ENCODE peak calls at places on chromosomes 16 and 17, in four cellular contexts. S, N, I and U are unnamed samples.
A peak's percentile ranks its signal among the peaks of the same experiment; 100 is the strongest.

GRCh38 chr16:59591480-59591879 is 857.4 kb upstream of the GOT2 start:
- DNase-seq in N (no peak), I (no peak), S (no peak), U (no peak)

GRCh38 chr16:68995011-68995504 is 110.4 kb upstream of the HAS3 start:
- DNase-seq in N (no peak), S (peak; percentile 80), I (peak; percentile 38), U (peak; percentile 8)

GRCh38 chr17:47618416-47618815 is 31.3 kb upstream of the KPNB1 start:
- DNase-seq in S (peak; percentile 23), N (no peak), I (no peak), U (no peak)

GRCh38 chr17:72126575-72127486 is 6.0 kb downstream of the SOX9 start:
- DNase-seq in N (peak; percentile 47), I (no peak), S (peak; percentile 91), U (no peak)

GRCh38 chr17:82790391-82790790 is 38.5 kb downstream of the TBCD start:
- DNase-seq in S (no peak), I (no peak), N (no peak), U (no peak)

GRCh38 chr17:21376835-21377690 is 906 bp downstream of the KCNJ12 start:
- DNase-seq in I (no peak), N (no peak), S (no peak), U (no peak)

GRCh38 chr17:70313450-70313849 is 144.1 kb downstream of the KCNJ2 start:
- DNase-seq in I (no peak), S (no peak), N (no peak), U (no peak)

GRCh38 chr16:81908466-81909230 is 102.6 kb downstream of the SDR42E1 start:
- DNase-seq in S (no peak), I (no peak), N (no peak), U (no peak)

GRCh38 chr17:1948517-1948825 is 76.7 kb downstream of the RTN4RL1 start:
- DNase-seq in N (no peak), S (no peak), I (no peak), U (no peak)

GRCh38 chr17:47902039-47902744 is 6.2 kb downstream of the SP2 start:
- DNase-seq in S (no peak), I (no peak), N (no peak), U (no peak)

GRCh38 chr16:30374538-30374937 is at the start of gene MYL11:
- DNase-seq in I (no peak), N (no peak), S (no peak), U (no peak)

GRCh38 chr16:24253192-24253591 is 2.9 kb upstream of the CACNG3 start:
- DNase-seq in I (no peak), N (peak; percentile 22), S (peak; percentile 34), U (peak; percentile 13)

DNA sequence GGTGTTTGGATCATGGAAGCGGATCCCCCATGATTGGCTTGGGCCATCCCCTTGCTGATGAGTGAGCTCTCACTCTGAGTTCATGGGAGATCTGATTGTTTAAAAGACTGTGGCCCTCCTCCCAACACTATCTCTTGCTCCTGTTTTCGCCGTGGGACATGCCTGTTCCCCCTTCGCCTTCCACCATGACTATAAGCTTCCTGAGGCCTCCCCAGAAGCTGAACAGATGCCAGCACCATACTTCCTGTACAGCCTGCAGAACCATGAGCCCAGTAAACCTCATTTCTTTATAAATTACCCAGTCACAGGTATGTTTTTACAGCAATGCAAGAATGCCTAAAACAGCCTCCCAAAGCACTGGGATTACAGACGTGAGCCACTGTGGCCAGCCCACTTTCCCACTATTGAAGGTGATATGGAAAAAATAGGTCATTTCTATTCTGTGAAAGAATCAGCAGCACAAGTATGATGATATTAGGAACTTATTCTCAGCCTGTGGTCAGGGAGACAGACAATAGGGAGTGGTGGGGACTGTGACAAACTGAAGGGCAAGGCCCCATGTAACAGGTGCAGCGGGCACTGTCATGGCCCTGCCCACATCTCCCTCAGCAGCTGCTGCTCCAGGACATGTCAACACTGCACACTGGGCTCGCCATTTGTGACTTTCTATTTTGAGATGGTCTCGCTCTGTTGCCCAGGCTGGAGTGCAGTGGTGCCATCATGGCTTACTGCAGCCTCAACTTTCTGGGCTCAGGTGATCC is 33.7 kb upstream of the LITAF start:
- DNase-seq in S (no peak), N (no peak), I (no peak), U (no peak)
- H3K4me3 ChIP-seq in S (no peak overlapping the region), N (no peak overlapping the region), I (no peak overlapping the region), U (no peak overlapping the region)

GRCh38 chr16:4379001-4379688 is 7.5 kb downstream of the VASN start:
- DNase-seq in N (peak; percentile 22), S (no peak), I (no peak), U (no peak)

GRCh38 chr16:4378202-4378666 is 6.6 kb downstream of the VASN start:
- DNase-seq in I (no peak), N (peak; percentile 19), S (no peak), U (no peak)

GRCh38 chr16:4376820-4377572 is 5.3 kb downstream of the VASN start:
- DNase-seq in N (peak; percentile 18), S (no peak), I (no peak), U (no peak)

GRCh38 chr16:4376126-4376819 is 4.6 kb downstream of the VASN start:
- DNase-seq in N (peak; percentile 97), S (no peak), I (no peak), U (peak; percentile 43)

DNA sequence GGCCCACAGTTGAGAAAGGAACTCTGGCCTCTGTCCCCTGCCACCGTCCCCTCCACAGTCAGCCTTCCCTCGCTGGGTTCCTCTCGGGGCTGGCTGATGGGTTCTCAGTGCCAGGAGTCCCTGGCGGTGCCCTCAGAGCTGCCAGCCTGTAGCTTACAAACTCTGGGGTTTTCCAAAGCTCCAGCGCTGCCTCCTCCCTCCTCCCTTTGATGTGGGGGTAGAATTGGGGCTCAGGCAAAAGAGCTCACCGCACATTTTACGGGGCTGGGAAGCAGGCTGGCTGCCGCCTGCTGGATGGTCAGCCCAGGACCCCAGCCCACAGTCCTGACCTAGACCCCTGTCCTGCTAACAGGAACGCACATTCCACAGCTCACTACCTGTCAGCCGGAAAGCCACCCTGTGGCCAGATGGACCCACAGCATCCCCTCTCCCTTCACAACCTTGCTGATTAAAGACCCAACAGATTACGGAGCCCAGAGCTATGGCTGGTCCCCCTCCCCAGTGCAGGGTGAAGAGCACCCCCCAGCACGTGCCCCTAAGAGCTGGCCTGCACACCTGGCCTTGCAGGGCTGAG is 6.0 kb downstream of the VASN start:
- DNase-seq in N (peak; percentile 38), I (no peak), S (no peak), U (no peak)
- TF ChIP-seq CTCF in N (no peak), I (peak; percentile 42), S (peak; percentile 27), U (peak; percentile 19)

GRCh38 chr16:8893426-8893825 is 11.3 kb downstream of the LITAFD start:
- DNase-seq in I (no peak), N (no peak), S (no peak), U (no peak)
- H3K4me3 ChIP-seq in I (no peak overlapping the region), N (no peak overlapping the region), S (no peak overlapping the region), U (no peak overlapping the region)

DNA sequence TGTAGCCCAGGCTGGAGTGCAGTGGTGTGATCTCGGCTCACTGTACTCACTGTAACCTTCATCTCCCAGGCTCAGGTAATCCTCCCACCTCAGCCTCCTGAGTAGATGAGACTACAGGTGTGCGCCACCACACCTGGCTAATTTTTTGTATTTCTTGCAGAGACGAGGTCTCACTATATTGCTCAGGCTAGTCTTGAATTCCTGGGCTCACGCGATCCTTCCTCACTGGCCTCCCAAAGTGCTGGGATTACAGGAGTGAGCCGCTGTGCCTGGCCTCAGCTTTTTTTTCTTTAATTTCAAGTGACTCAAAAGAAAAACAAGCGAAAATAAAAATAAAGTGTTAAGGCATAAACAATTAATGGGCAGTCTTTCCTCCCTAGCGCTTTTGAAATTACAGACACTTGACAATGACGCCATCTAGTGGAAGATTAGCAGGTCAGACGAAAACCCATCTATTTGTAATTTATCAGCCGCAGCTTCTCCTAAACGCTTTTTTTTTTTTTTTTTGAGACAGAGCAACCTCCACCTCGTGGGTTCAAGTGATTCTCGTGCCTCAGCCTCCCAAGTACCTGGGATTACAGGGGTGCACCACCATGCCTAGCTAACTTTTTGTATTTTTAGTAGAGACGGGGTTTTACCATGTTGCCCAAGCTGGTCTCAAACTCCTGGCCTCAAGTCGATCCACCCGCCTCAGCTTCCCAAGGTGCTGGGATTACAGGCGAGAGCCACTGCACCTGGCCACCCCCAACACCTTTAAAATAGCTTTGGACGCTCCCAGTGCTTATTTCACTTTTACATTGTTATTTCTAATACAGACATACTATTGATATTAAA is 28.1 kb upstream of the PECAM1 start:
- DNase-seq in I (no peak), N (no peak), S (peak; percentile 71), U (peak; percentile 38)
- TF ChIP-seq CTCF in I (peak; percentile 55), N (peak; percentile 74), S (peak; percentile 74), U (peak; percentile 71)

DNA sequence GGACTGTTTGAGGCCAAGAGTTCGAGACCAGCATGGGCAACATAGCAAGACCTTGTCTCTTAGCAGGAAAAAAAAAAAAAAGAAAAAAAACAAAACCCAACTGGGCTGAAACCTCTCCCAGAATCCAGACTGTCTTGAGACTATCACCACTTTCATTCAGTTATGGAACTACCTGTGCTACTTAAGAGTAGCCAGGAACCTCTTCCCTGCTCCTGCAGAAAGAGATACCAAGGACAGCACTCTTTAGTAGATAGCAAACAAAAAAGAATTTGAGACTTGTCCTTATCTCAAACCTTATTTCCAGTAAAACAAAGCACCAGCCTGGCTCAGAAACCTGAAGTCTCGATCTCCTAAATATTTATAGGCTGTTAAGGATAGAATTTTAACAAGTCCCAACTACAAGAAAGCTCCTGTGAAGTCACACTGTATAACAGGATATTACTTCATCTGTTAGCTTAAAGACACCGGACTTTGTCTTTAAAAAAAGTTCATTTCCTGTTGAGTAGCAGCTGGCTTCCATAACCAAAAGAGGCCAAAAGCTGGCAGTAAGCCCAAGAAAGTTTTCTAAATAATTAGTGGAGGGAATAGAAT is 5.1 kb downstream of the CDR2 start:
- DNase-seq in S (no peak), I (no peak), N (no peak), U (peak; percentile 54)
- H3K4me3 ChIP-seq in S (no peak overlapping the region), I (no peak overlapping the region), N (no peak overlapping the region), U (no peak overlapping the region)

DNA sequence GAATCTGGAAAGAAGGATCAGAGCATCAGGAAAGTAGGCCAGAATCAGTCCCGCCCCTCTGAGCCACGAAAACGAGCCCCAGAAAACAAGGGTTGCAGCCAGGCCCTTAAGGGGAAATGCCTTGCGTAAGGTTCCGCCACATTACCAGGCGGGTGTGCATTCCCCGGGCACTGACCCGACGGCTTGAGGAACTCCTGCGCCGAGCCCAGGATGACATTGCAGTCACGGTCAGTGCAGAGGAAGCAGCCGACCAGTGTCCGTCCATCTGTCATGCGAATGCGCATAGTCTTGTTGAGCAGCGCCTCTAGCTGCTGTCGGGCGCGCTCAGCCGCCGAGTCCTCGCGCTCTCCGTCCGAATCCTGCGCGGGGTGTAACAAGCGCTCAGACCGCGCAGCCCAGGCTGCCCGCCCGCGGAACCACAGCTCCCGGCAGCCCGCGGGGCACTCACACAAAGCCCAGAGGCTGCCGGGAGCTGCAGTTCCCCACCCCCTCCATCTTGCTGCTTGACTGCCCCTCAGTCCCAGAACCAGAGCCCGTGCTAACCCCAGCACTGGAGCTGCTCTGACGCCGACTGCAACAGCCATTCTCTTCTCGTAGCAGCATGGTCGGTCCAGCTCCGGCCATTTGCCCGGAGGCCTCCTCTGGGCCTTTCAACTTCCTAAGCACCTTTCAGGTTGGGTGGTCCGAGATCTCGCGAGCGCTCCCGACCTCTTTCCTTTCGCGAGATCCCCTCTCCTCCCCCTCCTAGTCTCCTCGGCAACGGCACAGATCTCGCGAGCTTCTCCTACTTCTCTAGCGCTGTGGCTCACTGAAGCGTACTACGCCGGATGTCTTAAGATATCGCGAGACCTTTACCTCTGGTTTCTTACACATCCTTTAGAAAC is at the start of gene NAA38:
- DNase-seq in N (peak; percentile 98), I (peak; percentile 98), S (peak; percentile 99), U (peak; percentile 99)
- TF ChIP-seq CTCF in N (peak; percentile 18), I (peak; percentile 44), S (peak; percentile 40), U (peak; percentile 56)

DNA sequence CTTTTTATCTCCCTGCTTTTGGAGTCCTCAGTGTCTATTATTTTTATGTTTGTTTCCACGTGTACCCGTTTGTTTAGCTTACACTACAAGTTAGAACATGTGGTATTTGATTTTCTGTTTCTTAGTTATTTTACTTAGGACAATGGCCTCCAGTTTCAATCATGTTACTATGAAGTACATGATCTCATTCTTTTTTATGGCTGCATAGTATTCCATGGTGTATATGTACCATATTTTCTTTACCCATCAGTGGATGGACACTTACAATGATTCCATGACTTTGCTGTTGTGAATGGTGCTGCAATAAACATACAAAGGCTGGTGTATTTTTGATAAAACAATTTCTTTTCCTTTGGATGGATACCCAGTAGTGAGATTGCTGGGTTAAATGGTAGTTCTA is 269.5 kb downstream of the HS3ST3A1 start:
- DNase-seq in S (no peak), I (no peak), N (no peak), U (no peak)
- H3K4me3 ChIP-seq in S (no peak overlapping the region), I (no peak overlapping the region), N (no peak overlapping the region), U (no peak overlapping the region)